ENCODE peak calls at places on chromosomes 3 and 15, in nine cellular contexts. E is DMS153; A is NB4; S is activated naive CD8-positive, alpha-beta T cell treated with anti-CD3 and anti-CD28 coated beads, Interleukin-2, amount 50 U/mL, for 24 hours; D is left cardiac atrium; V is activated CD4-positive, alpha-beta T cell treated with anti-CD3 and anti-CD28 coated beads for 24 hours; Z is IMR-90; W is HL-60; B is upper lobe of right lung. U is an unnamed sample.

GRCh38 chr3:129037093-129037419 is 23.5 kb upstream of the GP9 start:
- DNase-seq in B (no peak), W (no peak), V (no peak), S (no peak), Z (no peak), D (no peak), E (no peak), A (no peak), U (no peak)

GRCh38 chr15:23472678-23473077 is 25.6 kb upstream of the GOLGA6L2 start:
- DNase-seq in S (no peak), B (no peak), A (no peak), Z (no peak), E (no peak), W (no peak), V (no peak), D (no peak), U (no peak)

GRCh38 chr3:12964713-12965612 is 108.3 kb downstream of the IQSEC1 start:
- DNase-seq in E (peak; percentile 41), B (no peak), W (no peak), D (no peak), S (no peak), V (no peak), Z (no peak), A (no peak), U (no peak)

GRCh38 chr3:117706037-117706436 is 996.5 kb downstream of the TUSC7 start:
- DNase-seq in Z (peak; percentile 97), D (no peak), B (no peak), S (no peak), W (no peak), A (no peak), V (no peak), E (no peak), U (no peak)

GRCh38 chr3:127959873-127960272 is 44.8 kb downstream of the KBTBD12 start:
- DNase-seq in D (peak; percentile 34), E (peak; percentile 48), Z (peak; percentile 4), A (peak; percentile 57), B (no peak), S (no peak), V (no peak), W (peak; percentile 48), U (peak; percentile 20)

GRCh38 chr3:17302774-17303173 is 418.0 kb downstream of the PLCL2 start:
- DNase-seq in V (no peak), Z (peak; percentile 28), S (no peak), D (peak; percentile 74), A (no peak), W (no peak), E (no peak), B (no peak), U (no peak)

GRCh38 chr15:36943496-36944361 is 156.6 kb downstream of the MEIS2 start:
- DNase-seq in E (no peak), V (no peak), D (no peak), W (no peak), Z (no peak), S (no peak), B (no peak), A (no peak), U (no peak)

GRCh38 chr3:12829404-12829803 is 12.0 kb downstream of the RPL32 start:
- DNase-seq in W (no peak), B (no peak), V (no peak), D (no peak), E (no peak), S (no peak), A (no peak), Z (no peak), U (no peak)

GRCh38 chr3:128316456-128316855 is 150.2 kb downstream of the DNAJB8 start:
- DNase-seq in D (peak; percentile 40), E (no peak), W (peak; percentile 14), V (peak; percentile 23), Z (no peak), A (no peak), B (peak; percentile 55), S (peak; percentile 26), U (no peak)

GRCh38 chr15:36008719-36009118 is 462.8 kb upstream of the DPH6 start:
- DNase-seq in Z (no peak), V (no peak), A (no peak), W (no peak), S (no peak), B (no peak), E (no peak), D (no peak), U (no peak)

GRCh38 chr3:141407043-141407442 is 38.7 kb downstream of the ZBTB38 start:
- DNase-seq in E (no peak), W (no peak), A (no peak), V (no peak), D (no peak), S (no peak), Z (peak; percentile 100), B (no peak), U (no peak)